ENCODE peak calls at places on chromosome 19, in eight cellular contexts. A, U, X, F, V, H, C and D are unnamed samples.
A peak's percentile ranks its signal among the peaks of the same experiment; 100 is the strongest.

GRCh38 chr19:41261474-41262190 is 2.5 kb upstream of the HNRNPUL1 start:
- DNase-seq in A (no peak), F (no peak), C (no peak), H (no peak), X (no peak), U (no peak), V (peak; percentile 22), D (no peak)

GRCh38 chr19:54454781-54455675 is 6.0 kb downstream of the LENG8 start:
- DNase-seq in H (no peak), F (no peak), U (no peak), X (no peak), V (no peak), A (no peak), C (no peak), D (no peak)

GRCh38 chr19:7507884-7508283 is 8.0 kb upstream of the ZNF358 start:
- DNase-seq in H (peak; percentile 26), X (no peak), V (peak; percentile 87), F (peak; percentile 80), A (peak; percentile 95), U (peak; percentile 96), C (peak; percentile 31), D (peak; percentile 82)

GRCh38 chr19:2063824-2064223 is 12.8 kb upstream of the MKNK2 start:
- DNase-seq in H (no peak), V (no peak), X (no peak), C (no peak), A (no peak), F (no peak), U (no peak), D (no peak)

GRCh38 chr19:2627319-2627829 is 75.1 kb downstream of the GNG7 start:
- DNase-seq in A (peak; percentile 91), X (peak; percentile 88), U (no peak), H (peak; percentile 41), V (no peak), F (peak; percentile 94), C (peak; percentile 91), D (peak; percentile 94)

GRCh38 chr19:36573948-36574726 is 1.0 kb upstream of the ZNF529 start:
- DNase-seq in U (no peak), C (no peak), X (no peak), H (no peak), V (no peak), A (peak; percentile 61), F (peak; percentile 49), D (peak; percentile 0)

GRCh38 chr19:48618278-48618915 is 581 bp downstream of the RPL18 start:
- DNase-seq in U (no peak), C (peak; percentile 9), X (no peak), A (no peak), V (peak; percentile 37), H (no peak), F (no peak), D (no peak)

GRCh38 chr19:54606891-54607781 is 13.7 kb downstream of the LILRA1 start:
- DNase-seq in A (peak; percentile 10), F (no peak), C (no peak), X (no peak), H (no peak), V (no peak), U (no peak), D (no peak)

GRCh38 chr19:29873024-29873800 is 61.4 kb downstream of the CCNE1 start:
- DNase-seq in H (no peak), F (no peak), U (peak; percentile 91), V (peak; percentile 51), A (no peak), X (no peak), C (peak; percentile 12), D (peak; percentile 77)

GRCh38 chr19:2561895-2562294 is 86.0 kb downstream of the GADD45B start:
- DNase-seq in H (no peak), C (peak; percentile 94), U (peak; percentile 55), A (no peak), F (no peak), V (no peak), X (no peak), D (no peak)

GRCh38 chr19:2517881-2518601 is 42.1 kb downstream of the GADD45B start:
- DNase-seq in X (no peak), C (no peak), F (no peak), V (no peak), A (no peak), H (no peak), U (no peak), D (no peak)

GRCh38 chr19:49890349-49891311 is 6.1 kb downstream of the IL4I1 start:
- DNase-seq in F (no peak), U (peak; percentile 93), X (no peak), V (peak; percentile 69), C (peak; percentile 56), H (no peak), A (peak; percentile 35), D (peak; percentile 64)

GRCh38 chr19:39916851-39917396 is 17.5 kb downstream of the FCGBP start:
- DNase-seq in X (no peak), V (peak; percentile 20), F (no peak), H (no peak), A (no peak), U (peak; percentile 51), C (peak; percentile 30), D (no peak)

GRCh38 chr19:18900700-18901502 is 4.9 kb upstream of the CERS1 start:
- DNase-seq in A (peak; percentile 55), C (no peak), H (no peak), V (no peak), U (no peak), F (no peak), X (no peak), D (no peak)

GRCh38 chr19:3119782-3120380 is 16.0 kb upstream of the GNA15 start:
- DNase-seq in A (no peak), X (no peak), C (no peak), V (no peak), H (no peak), F (no peak), U (no peak), D (no peak)

GRCh38 chr19:54481326-54481930 is 8.3 kb upstream of the CDC42EP5 start:
- DNase-seq in X (no peak), A (peak; percentile 32), H (no peak), C (peak; percentile 50), V (peak; percentile 37), F (peak; percentile 62), U (peak; percentile 90), D (peak; percentile 84)

GRCh38 chr19:2114821-2115220 is 18.1 kb downstream of the IZUMO4 start:
- DNase-seq in U (no peak), C (no peak), V (no peak), F (no peak), H (no peak), A (no peak), X (no peak), D (no peak)

GRCh38 chr19:38303517-38304351 is at the start of gene C19orf33:
- DNase-seq in U (peak; percentile 90), H (no peak), X (peak; percentile 56), F (no peak), C (no peak), V (peak; percentile 92), A (peak; percentile 88), D (no peak)

GRCh38 chr19:36140289-36141038 is 598 bp downstream of the CAPNS1 start:
- DNase-seq in F (peak; percentile 50), A (peak; percentile 42), V (peak; percentile 57), H (no peak), C (peak; percentile 39), X (peak; percentile 44), U (peak; percentile 87), D (peak; percentile 71)

DNA sequence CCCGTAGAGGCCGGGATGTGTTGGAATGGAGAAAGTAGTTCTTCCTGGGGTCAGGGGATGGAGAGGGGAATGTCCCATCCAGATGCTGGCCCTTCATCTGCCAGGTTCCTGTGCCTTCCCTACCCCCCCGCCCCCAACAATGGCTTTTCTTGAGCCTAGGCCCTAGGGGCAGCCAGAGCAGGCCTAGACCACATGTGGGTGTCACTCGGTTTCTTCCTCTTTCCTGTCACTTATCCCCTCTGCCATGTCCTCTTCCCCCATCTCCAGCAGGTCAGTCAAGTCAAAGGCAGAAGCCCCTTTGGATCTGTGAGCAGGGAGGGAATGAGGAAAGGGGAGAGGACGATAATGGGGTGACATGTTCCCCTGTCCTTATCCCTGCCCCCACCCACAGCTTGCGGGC is 36.4 kb downstream of the LYL1 start:
- DNase-seq in U (no peak), H (no peak), A (no peak), X (no peak), C (no peak), F (no peak), V (no peak), D (no peak)
- H3K4me1 ChIP-seq in U (peaks cover 10% of the 10 kb centered on the region), H (peaks cover 2% of the 10 kb centered on the region), A (peaks cover under 1% of the 10 kb centered on the region), X (peaks cover 58% of the 10 kb centered on the region), C (no peaks in the 10 kb centered on the region), F (peaks cover 2% of the 10 kb centered on the region), V (peaks cover 2% of the 10 kb centered on the region), D (peaks cover 4% of the 10 kb centered on the region)

DNA sequence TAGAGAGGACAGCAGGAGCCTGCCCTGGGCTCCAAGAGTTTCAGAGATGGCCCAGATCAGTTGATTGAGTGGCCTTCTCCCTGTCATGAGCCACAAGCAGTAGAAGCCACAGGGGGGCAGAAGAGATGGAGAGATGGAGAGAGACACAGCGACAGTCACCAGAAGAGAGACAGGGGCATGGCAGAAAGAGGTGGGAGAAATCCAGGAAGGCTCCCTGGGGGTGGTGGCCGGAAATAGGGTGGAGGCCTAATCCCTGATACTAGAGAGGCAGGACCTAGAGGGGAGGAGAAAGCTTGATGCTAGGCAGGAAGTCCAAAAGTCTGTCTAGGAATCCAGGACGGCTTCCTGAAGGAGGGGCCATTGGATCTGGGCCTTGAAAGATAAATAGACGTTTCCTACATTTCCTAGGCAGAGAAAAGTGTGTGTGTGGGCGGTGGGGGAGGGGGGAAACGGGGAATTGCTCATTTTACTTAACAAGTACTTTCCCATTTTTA is 9.6 kb upstream of the TPM4 start:
- DNase-seq in C (peak; percentile 63), X (no peak), A (peak; percentile 61), V (peak; percentile 81), U (no peak), H (no peak), F (peak; percentile 86), D (no peak)
- TF ChIP-seq CTCF in C (peak; percentile 72), X (peak; percentile 38), A (peak; percentile 49), V (peak; percentile 15), U (no peak), H (no peak), F (peak; percentile 33), D (no peak)

GRCh38 chr19:45681391-45682015 is 10.2 kb downstream of the SNRPD2 start:
- DNase-seq in X (peak; percentile 90), V (peak; percentile 92), C (peak; percentile 86), A (peak; percentile 80), H (peak; percentile 56), U (peak; percentile 98), F (peak; percentile 92), D (peak; percentile 82)
- H3K27ac ChIP-seq in X (peak overlapping the region; percentile 86), V (peak overlapping the region; percentile 75), C (no peak overlapping the region), A (peak overlapping the region; percentile 31), H (no peak overlapping the region), U (no peak overlapping the region), F (no peak overlapping the region), D (no peak overlapping the region)

GRCh38 chr19:56108447-56109195 is 12.5 kb downstream of the ZNF787 start:
- DNase-seq in H (no peak), C (no peak), A (peak; percentile 10), U (no peak), F (no peak), V (no peak), X (peak; percentile 42), D (no peak)

GRCh38 chr19:56105090-56105701 is 15.9 kb downstream of the ZNF787 start:
- DNase-seq in F (peak; percentile 54), X (peak; percentile 89), C (no peak), U (peak; percentile 94), H (peak; percentile 52), A (peak; percentile 34), V (peak; percentile 92), D (peak; percentile 78)

GRCh38 chr19:56106397-56106849 is 14.7 kb downstream of the ZNF787 start:
- DNase-seq in X (no peak), V (peak; percentile 80), A (no peak), H (no peak), C (no peak), U (no peak), F (no peak), D (no peak)

GRCh38 chr19:56107626-56108351 is 13.3 kb downstream of the ZNF787 start:
- DNase-seq in X (no peak), V (no peak), A (peak; percentile 8), C (no peak), U (no peak), F (no peak), H (no peak), D (no peak)

GRCh38 chr19:56106993-56107392 is 14.1 kb downstream of the ZNF787 start:
- DNase-seq in V (no peak), C (no peak), F (no peak), X (no peak), U (no peak), A (no peak), H (no peak), D (no peak)
- H3K4me1 ChIP-seq in V (peaks cover 43% of the 10 kb centered on the region), C (no peaks in the 10 kb centered on the region), F (peaks cover 21% of the 10 kb centered on the region), X (peaks cover 34% of the 10 kb centered on the region), U (peaks cover 5% of the 10 kb centered on the region), A (peaks cover 20% of the 10 kb centered on the region), H (no peaks in the 10 kb centered on the region), D (peaks cover 40% of the 10 kb centered on the region)